ENCODE peak calls at places on chromosome 15, in four cellular contexts. S is activated CD4-positive, alpha-beta T cell treated with anti-CD3 and anti-CD28 coated beads for 1 hour; W is stimulated activated CD4-positive, alpha-beta T cell treated with anti-CD3 and anti-CD28 coated beads, Interleukin-4, amount 100 ng/mL, for 4 hours; X is body of pancreas. C is an unnamed sample.

GRCh38 chr15:45648521-45649200 is 13.8 kb downstream of the SQOR start:
- DNase-seq in S (no peak), W (no peak), X (peak), C (no peak)

GRCh38 chr15:34109775-34110663 is 8.1 kb downstream of the PGBD4 start:
- DNase-seq in S (no peak), W (no peak), X (no peak), C (no peak)

GRCh38 chr15:76185716-76186115 is 125.6 kb downstream of the ETFA start:
- DNase-seq in S (no peak), W (no peak), X (no peak), C (peak)

GRCh38 chr15:60916032-60916673 is 312.9 kb downstream of the RORA start:
- DNase-seq in S (no peak), W (no peak), X (peak), C (no peak)

GRCh38 chr15:84880007-84880406 is 4.5 kb upstream of the SLC28A1 start:
- DNase-seq in S (no peak), W (no peak), X (no peak), C (no peak)

GRCh38 chr15:92629975-92630626 is 25.5 kb downstream of the FAM174B start:
- DNase-seq in S (no peak), W (no peak), X (no peak), C (no peak)

GRCh38 chr15:81530271-81530670 is 156.3 kb upstream of the TMC3 start:
- DNase-seq in S (no peak), W (no peak), X (no peak), C (no peak)

GRCh38 chr15:71410347-71410746 is 295.1 kb downstream of the THSD4 start:
- DNase-seq in S (no peak), W (no peak), X (no peak), C (peak)

GRCh38 chr15:66269326-66270090 is 16.0 kb upstream of the MEGF11 start:
- DNase-seq in S (no peak), W (no peak), X (no peak), C (peak)

GRCh38 chr15:31341501-31342195 is 15.0 kb downstream of the KLF13 start:
- DNase-seq in S (no peak), W (no peak), X (no peak), C (no peak)

GRCh38 chr15:87896926-87897325 is 359.6 kb downstream of the NTRK3 start:
- DNase-seq in S (no peak), W (no peak), X (no peak), C (no peak)

GRCh38 chr15:96381463-96381862 is 51.0 kb downstream of the NR2F2 start:
- DNase-seq in S (no peak), W (no peak), X (no peak), C (no peak)